ENCODE peak calls at places on chromosome 2, in ten cellular contexts. Q, X, Z, J, I, E, A, V, F and N are unnamed samples.

GRCh38 chr2:60483400-60483799 is 70.1 kb downstream of the BCL11A start:
- DNase-seq in Q (peak), X (no peak), Z (peak), J (peak), I (peak), E (peak), A (peak), V (no peak), F (no peak), N (no peak)

GRCh38 chr2:126634273-126634861 is 21.6 kb upstream of the GYPC start:
- DNase-seq in Q (peak), X (no peak), Z (peak), J (peak), I (no peak), E (peak), A (no peak), V (no peak), F (peak), N (no peak)

GRCh38 chr2:122001441-122001874 is 246.0 kb downstream of the TSN start:
- DNase-seq in Q (no peak), X (no peak), Z (no peak), J (no peak), I (no peak), E (no peak), A (no peak), V (no peak), F (no peak), N (no peak)

GRCh38 chr2:31440764-31441163 is 26.2 kb upstream of the XDH start:
- DNase-seq in Q (peak), X (no peak), Z (peak), J (peak), I (peak), E (peak), A (peak), V (no peak), F (no peak), N (no peak)

GRCh38 chr2:234905547-234906260 is 46.1 kb upstream of the SH3BP4 start:
- DNase-seq in Q (no peak), X (no peak), Z (no peak), J (peak), I (peak), E (no peak), A (no peak), V (no peak), F (no peak), N (no peak)

GRCh38 chr2:206083602-206084467 is 2.1 kb downstream of the INO80D start:
- DNase-seq in Q (peak), X (no peak), Z (no peak), J (no peak), I (peak), E (peak), A (no peak), V (no peak), F (peak), N (no peak)

GRCh38 chr2:105798595-105798994 is 53.9 kb downstream of the NCK2 start:
- DNase-seq in Q (no peak), X (no peak), Z (no peak), J (no peak), I (no peak), E (no peak), A (no peak), V (no peak), F (peak), N (no peak)

GRCh38 chr2:26550276-26551015 is 72.5 kb upstream of the OTOF start:
- DNase-seq in Q (no peak), X (peak), Z (no peak), J (no peak), I (no peak), E (no peak), A (no peak), V (no peak), F (no peak), N (peak)

GRCh38 chr2:239305222-239305575 is 95.6 kb downstream of the HDAC4 start:
- DNase-seq in Q (no peak), X (peak), Z (no peak), J (no peak), I (no peak), E (no peak), A (no peak), V (peak), F (no peak), N (no peak)

GRCh38 chr2:149112068-149112467 is 73.6 kb downstream of the LYPD6B start:
- DNase-seq in Q (no peak), X (no peak), Z (no peak), J (no peak), I (no peak), E (no peak), A (no peak), V (no peak), F (no peak), N (no peak)

GRCh38 chr2:201696151-201696659 is 2.2 kb downstream of the MPP4 start:
- DNase-seq in Q (peak), X (no peak), Z (peak), J (peak), I (peak), E (peak), A (peak), V (no peak), F (no peak), N (no peak)

GRCh38 chr2:82139979-82140611 is 1835.5 kb upstream of the LRRTM1 start:
- DNase-seq in Q (no peak), X (no peak), Z (no peak), J (no peak), I (no peak), E (no peak), A (no peak), V (no peak), F (no peak), N (no peak)

GRCh38 chr2:236472711-236473495 is 96.7 kb upstream of the ACKR3 start:
- DNase-seq in Q (no peak), X (no peak), Z (no peak), J (no peak), I (no peak), E (no peak), A (no peak), V (no peak), F (no peak), N (no peak)

DNA sequence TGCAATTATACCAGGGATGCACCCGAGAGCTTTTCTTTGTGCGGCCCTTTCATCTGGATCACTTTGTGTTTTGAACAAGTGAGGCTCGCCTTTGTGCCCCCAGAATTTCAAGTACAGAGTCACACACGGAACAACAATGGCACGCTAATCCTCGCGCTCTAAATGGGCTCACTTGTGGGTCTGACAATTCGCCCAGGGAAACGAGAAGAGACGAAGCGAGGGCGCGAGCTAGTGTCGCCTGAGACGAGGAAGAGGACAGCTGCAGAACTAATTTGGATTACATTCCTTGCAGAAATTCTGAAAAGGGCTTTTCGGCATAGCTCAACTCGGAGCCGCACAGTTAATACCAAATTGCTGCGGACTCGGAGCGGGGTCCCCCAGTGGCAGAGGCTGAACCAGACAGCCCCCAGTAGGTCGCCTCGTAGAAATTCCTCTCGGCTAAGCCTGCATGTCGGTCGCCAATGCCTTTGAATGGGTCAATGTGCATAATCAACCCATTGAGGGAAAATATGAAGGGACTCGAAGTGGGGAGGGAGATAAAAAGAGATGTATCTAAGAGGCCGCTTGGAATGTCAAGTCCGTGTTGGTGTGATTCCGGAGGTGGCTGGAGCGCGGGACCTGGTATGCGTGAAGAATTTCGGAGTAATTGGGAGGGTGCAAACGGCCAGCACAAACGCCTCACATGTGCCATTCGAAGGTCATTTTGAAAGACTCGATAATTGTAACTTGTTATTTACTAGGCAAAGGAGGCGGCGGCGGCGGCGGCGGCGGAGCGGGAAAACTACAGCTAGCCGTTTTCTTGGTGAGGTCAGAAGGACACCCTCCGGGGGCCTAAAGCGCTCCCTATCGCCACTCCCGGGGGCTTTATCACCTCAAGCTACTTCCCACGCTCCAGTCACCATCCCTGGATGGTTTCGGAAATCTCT is 2.0 kb downstream of the ERBB4 start:
- DNase-seq in Q (no peak), X (no peak), Z (no peak), J (no peak), I (no peak), E (peak), A (no peak), V (no peak), F (no peak), N (peak)
- TF ChIP-seq CTCF in Q (no peak), X (no peak), Z (no peak), J (no peak), I (no peak), E (no peak), A (no peak), V (no peak), F (no peak), N (no peak)

GRCh38 chr2:179307972-179308371 is 43.3 kb upstream of the SESTD1 start:
- DNase-seq in Q (no peak), X (no peak), Z (no peak), J (no peak), I (no peak), E (no peak), A (no peak), V (no peak), F (no peak), N (no peak)

GRCh38 chr2:179311071-179311470 is 46.4 kb upstream of the SESTD1 start:
- DNase-seq in Q (no peak), X (no peak), Z (no peak), J (no peak), I (peak), E (no peak), A (no peak), V (no peak), F (no peak), N (no peak)

DNA sequence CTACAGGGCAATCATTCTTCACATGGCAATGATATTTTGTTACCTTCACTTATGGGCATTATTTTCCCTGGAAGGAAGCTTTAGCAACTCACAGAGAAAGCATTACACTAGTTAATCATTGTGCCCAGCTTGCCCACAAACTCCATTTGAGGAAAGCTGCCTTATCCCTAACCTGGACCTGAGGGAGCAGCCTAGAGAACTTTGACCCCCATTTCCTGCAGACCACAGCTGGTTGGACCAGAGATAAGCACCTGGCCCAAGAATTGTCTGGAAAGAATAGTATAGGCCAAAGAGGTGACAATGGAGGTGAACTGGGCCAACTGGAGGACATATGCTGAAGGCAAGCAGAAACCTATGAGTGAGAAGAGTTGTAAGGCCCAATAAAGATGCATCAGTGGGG is 48.4 kb upstream of the SESTD1 start:
- DNase-seq in Q (no peak), X (no peak), Z (no peak), J (no peak), I (no peak), E (no peak), A (no peak), V (no peak), F (no peak), N (no peak)
- H3K4me3 ChIP-seq in Q (no peak), X (no peak), Z (no peak), J (no peak), I (no peak), E (no peak), A (no peak), V (no peak), F (no peak), N (no peak)

GRCh38 chr2:98634406-98635092 is 26.2 kb downstream of the UNC50 start:
- DNase-seq in Q (peak), X (no peak), Z (peak), J (no peak), I (no peak), E (no peak), A (no peak), V (no peak), F (peak), N (no peak)
- TF ChIP-seq CTCF in Q (peak), X (no peak), Z (peak), J (peak), I (peak), E (peak), A (peak), V (no peak), F (peak), N (no peak)

GRCh38 chr2:104321800-104322164 is 532.1 kb upstream of the POU3F3 start:
- DNase-seq in Q (no peak), X (no peak), Z (no peak), J (no peak), I (no peak), E (no peak), A (no peak), V (no peak), F (no peak), N (no peak)
- H3K4me3 ChIP-seq in Q (no peak), X (no peak), Z (no peak), J (no peak), I (no peak), E (no peak), A (no peak), V (no peak), F (no peak), N (no peak)

GRCh38 chr2:128313076-128313836 is 5.4 kb downstream of the HS6ST1 start:
- DNase-seq in Q (peak), X (peak), Z (peak), J (peak), I (no peak), E (peak), A (no peak), V (peak), F (peak), N (no peak)
- TF ChIP-seq CTCF in Q (peak), X (no peak), Z (peak), J (peak), I (peak), E (peak), A (peak), V (no peak), F (no peak), N (no peak)

GRCh38 chr2:25362049-25362563 is 20.4 kb upstream of the DNMT3A start:
- DNase-seq in Q (peak), X (peak), Z (peak), J (peak), I (peak), E (peak), A (peak), V (peak), F (peak), N (peak)
- H3K4me3 ChIP-seq in Q (peak), X (peak), Z (peak), J (peak), I (peak), E (peak), A (peak), V (peak), F (peak), N (peak)

GRCh38 chr2:152047826-152048476 is 50.9 kb downstream of the CACNB4 start:
- DNase-seq in Q (no peak), X (no peak), Z (peak), J (no peak), I (no peak), E (no peak), A (no peak), V (no peak), F (peak), N (no peak)
- TF ChIP-seq CTCF in Q (peak), X (no peak), Z (peak), J (peak), I (peak), E (no peak), A (peak), V (no peak), F (peak), N (no peak)

DNA sequence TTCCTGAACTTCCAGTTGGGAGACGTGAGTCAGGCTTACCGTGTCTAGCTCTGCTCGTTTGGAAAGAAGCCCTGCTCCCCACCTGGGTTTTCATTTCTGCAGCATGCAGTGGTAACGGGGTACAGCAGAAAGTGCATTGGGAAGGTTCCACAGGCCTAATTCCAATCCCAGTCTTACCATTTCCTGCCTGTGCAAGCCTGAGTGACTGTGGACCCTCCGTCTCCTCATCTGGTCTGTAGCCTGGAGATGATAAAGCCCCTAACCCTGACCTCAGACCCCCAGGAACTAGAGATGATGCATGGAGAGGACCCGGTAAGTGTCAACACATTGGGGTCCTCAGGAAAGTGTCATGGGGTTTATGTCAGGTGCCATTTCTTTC is 5.8 kb upstream of the PSD4 start:
- DNase-seq in Q (no peak), X (no peak), Z (no peak), J (no peak), I (no peak), E (no peak), A (no peak), V (no peak), F (no peak), N (no peak)
- H3K4me3 ChIP-seq in Q (no peak), X (no peak), Z (no peak), J (no peak), I (no peak), E (no peak), A (no peak), V (no peak), F (no peak), N (no peak)

GRCh38 chr2:222677981-222678380 is 6.5 kb downstream of the MOGAT1 start:
- DNase-seq in Q (no peak), X (no peak), Z (no peak), J (no peak), I (no peak), E (no peak), A (no peak), V (no peak), F (no peak), N (no peak)
- TF ChIP-seq CTCF in Q (peak), X (no peak), Z (peak), J (no peak), I (peak), E (no peak), A (no peak), V (no peak), F (no peak), N (no peak)

GRCh38 chr2:224146356-224147160 is 107.5 kb upstream of the SERPINE2 start:
- DNase-seq in Q (no peak), X (no peak), Z (no peak), J (no peak), I (no peak), E (peak), A (no peak), V (no peak), F (no peak), N (no peak)
- H3K4me3 ChIP-seq in Q (no peak), X (no peak), Z (no peak), J (no peak), I (no peak), E (no peak), A (no peak), V (no peak), F (no peak), N (no peak)